ENCODE peak calls at places on chromosomes 11 and 22, in ten cellular contexts. C is IMR-90; R is CD8-positive, alpha-beta T cell; E is tibial artery; G is astrocyte of the cerebellum; Q is mammary epithelial cell; Y is astrocyte of the spinal cord; D is fibroblast of lung; Z is choroid plexus epithelial cell; F is tibial nerve. O is an unnamed sample.

GRCh38 chr11:33463059-33463458 is 205.9 kb downstream of the HIPK3 start:
- DNase-seq in F (no peak), E (no peak), Z (peak; percentile 25), R (no peak), C (peak; percentile 69), Q (no peak), G (no peak), D (peak; percentile 19), Y (no peak), O (no peak)

GRCh38 chr11:93838967-93839366 is 11.5 kb downstream of the VSTM5 start:
- DNase-seq in Q (no peak), C (no peak), F (no peak), G (no peak), E (no peak), D (no peak), Z (no peak), R (no peak), Y (no peak), O (no peak)

GRCh38 chr11:106397787-106398355 is 320.4 kb downstream of the AASDHPPT start:
- DNase-seq in D (peak; percentile 17), Z (no peak), E (no peak), Y (no peak), G (no peak), Q (no peak), R (no peak), F (no peak), C (no peak), O (no peak)

GRCh38 chr22:44292007-44292370 is 20.8 kb downstream of the SHISAL1 start:
- DNase-seq in Z (no peak), F (no peak), D (no peak), G (no peak), Q (no peak), R (no peak), C (no peak), Y (no peak), E (no peak), O (no peak)

GRCh38 chr11:134294664-134295063 is 18.5 kb downstream of the GLB1L3 start:
- DNase-seq in C (no peak), G (no peak), Q (no peak), R (no peak), E (no peak), F (no peak), D (no peak), Z (no peak), Y (no peak), O (no peak)

GRCh38 chr11:92136792-92137191 is 87.8 kb upstream of the FAT3 start:
- DNase-seq in Y (no peak), E (no peak), C (no peak), D (no peak), R (no peak), Q (no peak), Z (no peak), G (no peak), F (no peak), O (no peak)

GRCh38 chr22:44574581-44575343 is 76.7 kb upstream of the RTL6 start:
- DNase-seq in Y (no peak), Z (no peak), E (peak; percentile 48), R (no peak), Q (no peak), C (no peak), D (no peak), F (no peak), G (no peak), O (no peak)

GRCh38 chr22:46353483-46354105 is 18.1 kb downstream of the TRMU start:
- DNase-seq in Z (no peak), R (no peak), C (no peak), G (no peak), D (no peak), Y (no peak), F (no peak), E (no peak), Q (no peak), O (no peak)

GRCh38 chr11:57339305-57339704 is 1.2 kb downstream of the P2RX3 start:
- DNase-seq in Q (no peak), G (no peak), E (no peak), D (no peak), F (no peak), R (no peak), C (no peak), Y (no peak), Z (no peak), O (no peak)

GRCh38 chr11:96263361-96263763 is 79.6 kb downstream of the MAML2 start:
- DNase-seq in F (no peak), E (no peak), G (no peak), D (peak; percentile 90), Z (peak; percentile 89), C (peak; percentile 89), Q (peak; percentile 83), R (no peak), Y (peak; percentile 57), O (no peak)

GRCh38 chr11:42296910-42297309 is 837.5 kb upstream of the LRRC4C start:
- DNase-seq in F (no peak), Q (no peak), G (no peak), C (no peak), D (no peak), R (no peak), E (no peak), Z (no peak), Y (no peak), O (no peak)

DNA sequence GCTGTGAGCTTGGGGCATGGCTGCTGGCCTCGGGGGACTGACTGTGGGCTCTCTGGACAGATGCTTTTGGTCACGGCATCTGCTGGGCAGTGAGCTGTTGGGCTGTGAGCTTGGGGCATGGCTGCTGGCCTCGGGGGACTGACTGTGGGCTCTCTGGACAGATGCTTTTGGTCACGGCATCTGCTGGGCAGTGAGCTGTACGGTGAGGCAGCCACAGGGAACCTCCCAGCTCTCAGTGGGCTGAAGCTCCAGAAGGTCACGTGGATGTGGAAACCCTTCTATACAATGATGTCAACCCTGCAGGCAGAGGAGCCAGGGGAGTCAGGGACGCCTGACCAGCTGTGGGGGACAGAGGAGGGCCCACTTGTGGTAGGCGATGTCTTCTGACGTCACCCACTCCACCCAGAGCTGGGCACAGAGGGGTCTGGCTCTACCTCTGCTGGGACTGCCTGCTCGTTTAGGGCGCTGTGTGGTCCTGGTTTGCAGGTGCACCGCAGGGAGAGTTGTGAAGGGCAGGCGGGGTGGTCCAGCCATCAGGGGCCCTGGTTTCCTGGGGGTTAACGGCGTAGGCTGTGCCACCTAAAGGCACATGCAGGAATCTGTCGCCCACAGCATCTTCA is 1331.3 kb downstream of the BRD1 start:
- DNase-seq in R (no peak), Q (no peak), D (no peak), C (no peak), F (no peak), E (peak; percentile 51), Z (no peak), G (no peak), Y (no peak), O (no peak)
- TF ChIP-seq CTCF in R (no peak), Q (no peak), D (no peak), C (no peak), F (no peak), E (no peak), Z (no peak), G (no peak), Y (no peak), O (no peak)

GRCh38 chr11:65418681-65419459 is 3.7 kb upstream of the NEAT1 start:
- DNase-seq in Y (peak; percentile 95), Z (peak; percentile 100), C (peak; percentile 91), Q (peak; percentile 96), F (peak; percentile 95), R (peak; percentile 75), D (peak; percentile 98), G (peak; percentile 69), E (peak; percentile 98), O (no peak)
- H3K4me3 ChIP-seq in Y (peak overlapping the region; percentile 8), Z (peak overlapping the region; percentile 32), C (peak overlapping the region; percentile 16), Q (no peak overlapping the region), F (peak overlapping the region; percentile 80), R (peak overlapping the region; percentile 76), D (peak overlapping the region; percentile 61), G (peak overlapping the region; percentile 17), E (peak overlapping the region; percentile 97), O (peak overlapping the region; percentile 46)

GRCh38 chr11:65962136-65962564 is 616 bp downstream of the SART1 start:
- DNase-seq in Q (no peak), D (no peak), Z (no peak), Y (no peak), E (no peak), R (no peak), F (no peak), C (no peak), G (no peak), O (no peak)

GRCh38 chr11:65960824-65961266 is 689 bp upstream of the SART1 start:
- DNase-seq in G (no peak), E (no peak), R (no peak), D (no peak), F (no peak), Z (no peak), Q (no peak), C (no peak), Y (no peak), O (no peak)

GRCh38 chr11:65958306-65958705 is 3.2 kb upstream of the SART1 start:
- DNase-seq in Y (no peak), R (no peak), C (no peak), Z (no peak), Q (no peak), F (no peak), G (no peak), E (no peak), D (peak; percentile 30), O (no peak)

GRCh38 chr11:65958774-65959420 is 2.6 kb upstream of the SART1 start:
- DNase-seq in F (no peak), D (no peak), Y (no peak), G (no peak), E (no peak), Z (no peak), Q (no peak), R (no peak), C (no peak), O (no peak)

DNA sequence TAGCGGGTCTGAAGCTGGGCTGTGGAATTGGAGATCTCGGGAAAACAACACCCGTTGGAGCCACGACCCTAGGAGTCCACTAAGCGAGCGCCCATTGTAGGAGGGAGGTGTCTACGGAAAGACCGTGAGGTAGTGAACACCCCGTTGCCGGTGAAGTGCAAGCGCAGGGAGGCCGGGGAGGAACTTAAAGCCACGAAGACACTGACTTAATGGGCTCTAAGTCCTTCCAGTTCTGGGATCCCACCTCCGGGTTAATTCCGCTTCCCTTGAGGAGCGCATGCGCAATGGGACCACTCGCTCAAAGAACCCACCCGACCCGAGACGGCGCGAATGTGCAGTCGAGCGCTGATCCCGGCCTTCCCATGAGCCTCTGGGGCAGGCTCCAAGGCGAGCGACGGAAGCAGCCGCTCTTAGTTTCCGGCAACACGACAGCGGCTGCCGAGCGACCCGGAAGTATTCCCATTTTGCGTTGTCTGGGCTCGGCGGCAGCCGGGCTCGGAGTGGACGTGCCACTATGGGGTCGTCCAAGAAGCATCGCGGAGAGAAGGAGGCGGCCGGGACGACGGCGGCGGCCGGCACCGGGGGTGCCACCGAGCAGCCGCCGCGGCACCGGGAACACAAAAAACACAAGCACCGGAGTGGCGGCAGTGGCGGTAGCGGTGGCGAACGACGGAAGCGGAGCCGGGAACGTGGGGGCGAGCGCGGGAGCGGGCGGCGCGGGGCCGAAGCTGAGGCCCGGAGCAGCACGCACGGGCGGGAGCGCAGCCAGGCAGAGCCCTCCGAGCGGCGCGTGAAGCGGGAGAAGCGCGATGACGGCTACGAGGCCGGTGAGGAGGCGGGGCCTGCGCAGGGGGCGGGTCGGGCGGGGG is at the start of gene SART1:
- DNase-seq in Q (peak; percentile 94), C (peak; percentile 97), R (peak; percentile 94), Y (peak; percentile 99), Z (peak; percentile 99), D (peak; percentile 98), F (peak; percentile 91), E (peak; percentile 99), G (peak; percentile 98), O (peak; percentile 78)
- TF ChIP-seq CTCF in Q (no peak), C (no peak), R (no peak), Y (no peak), Z (no peak), D (no peak), F (no peak), E (no peak), G (no peak), O (no peak)

GRCh38 chr22:26047516-26047915 is 121.7 kb upstream of the SEZ6L start:
- DNase-seq in Y (no peak), E (no peak), C (no peak), Z (no peak), Q (no peak), F (no peak), G (no peak), R (no peak), D (no peak), O (no peak)
- H3K4me3 ChIP-seq in Y (no peak overlapping the region), E (no peak overlapping the region), C (no peak overlapping the region), Z (no peak overlapping the region), Q (no peak overlapping the region), F (no peak overlapping the region), G (no peak overlapping the region), R (no peak overlapping the region), D (no peak overlapping the region), O (no peak overlapping the region)